ENCODE peak calls at places on chromosomes 2 and 18, in nine cellular contexts. Z is memory B cell; A is T-cell; F is activated CD8-positive, alpha-beta T cell treated with anti-CD3 and anti-CD28 coated beads for 36 hours; E is adrenal gland; B is astrocyte of the spinal cord; O is fibroblast of the conjunctiva; C is activated naive CD4-positive, alpha-beta T cell treated with anti-CD3 and anti-CD28 coated beads, Interleukin-2, amount 10 ng/mL, durations not matched to agents 7 days and 5 days; G is nephron progenitor cell. R is an unnamed sample.

GRCh38 chr2:19217203-19217602 is 141.2 kb downstream of the OSR1 start:
- DNase-seq in Z (no peak), A (no peak), F (no peak), E (no peak), B (no peak), O (no peak), C (no peak), G (no peak), R (peak; percentile 3)

GRCh38 chr2:178241852-178242551 is 47.7 kb downstream of the OSBPL6 start:
- DNase-seq in Z (no peak), A (no peak), F (no peak), E (peak; percentile 65), B (peak; percentile 95), O (peak; percentile 84), C (no peak), G (peak; percentile 12), R (no peak)

GRCh38 chr2:208608436-208608835 is 201.8 kb downstream of the PTH2R start:
- DNase-seq in Z (no peak), A (no peak), F (no peak), E (no peak), B (no peak), O (no peak), C (no peak), G (no peak), R (no peak)

GRCh38 chr2:47798628-47799027 is 15.7 kb downstream of the MSH6 start:
- DNase-seq in Z (no peak), A (no peak), F (no peak), E (no peak), B (no peak), O (no peak), C (no peak), G (no peak), R (no peak)

GRCh38 chr18:79384151-79384807 is 11.5 kb upstream of the NFATC1 start:
- DNase-seq in Z (no peak), A (no peak), F (no peak), E (no peak), B (no peak), O (no peak), C (no peak), G (no peak), R (no peak)

GRCh38 chr2:120572226-120572625 is 163.4 kb upstream of the GLI2 start:
- DNase-seq in Z (no peak), A (no peak), F (no peak), E (no peak), B (no peak), O (no peak), C (no peak), G (no peak), R (no peak)

GRCh38 chr2:231533086-231533776 is 3.0 kb upstream of the NMUR1 start:
- DNase-seq in Z (no peak), A (no peak), F (no peak), E (no peak), B (no peak), O (no peak), C (no peak), G (no peak), R (no peak)

GRCh38 chr18:56639094-56639361 is 636 bp upstream of the TXNL1 start:
- DNase-seq in Z (no peak), A (no peak), F (no peak), E (no peak), B (no peak), O (no peak), C (no peak), G (no peak), R (no peak)

GRCh38 chr2:105746177-105747080 is 1.7 kb downstream of the NCK2 start:
- DNase-seq in Z (peak; percentile 43), A (peak; percentile 67), F (peak; percentile 97), E (peak; percentile 50), B (no peak), O (no peak), C (peak; percentile 91), G (peak; percentile 74), R (no peak)

GRCh38 chr18:58495634-58496033 is 133.3 kb downstream of the ALPK2 start:
- DNase-seq in Z (no peak), A (no peak), F (no peak), E (no peak), B (no peak), O (no peak), C (no peak), G (no peak), R (no peak)

GRCh38 chr2:44120428-44120827 is 48.2 kb upstream of the PPM1B start:
- DNase-seq in Z (no peak), A (no peak), F (peak; percentile 40), E (no peak), B (peak; percentile 89), O (no peak), C (peak; percentile 31), G (no peak), R (no peak)

GRCh38 chr2:54161660-54162059 is 46.2 kb downstream of the ACYP2 start:
- DNase-seq in Z (no peak), A (no peak), F (no peak), E (no peak), B (peak; percentile 19), O (no peak), C (no peak), G (no peak), R (no peak)

GRCh38 chr2:112493858-112494648 is 12.1 kb downstream of the TTL start:
- DNase-seq in Z (no peak), A (no peak), F (no peak), E (peak; percentile 22), B (peak; percentile 60), O (no peak), C (no peak), G (no peak), R (no peak)

GRCh38 chr2:41879367-41879871 is 168.4 kb upstream of the PKDCC start:
- DNase-seq in Z (no peak), A (no peak), F (no peak), E (no peak), B (no peak), O (no peak), C (no peak), G (peak; percentile 14), R (no peak)

GRCh38 chr2:148253716-148254115 is 232.8 kb downstream of the MBD5 start:
- DNase-seq in Z (no peak), A (no peak), F (no peak), E (no peak), B (peak; percentile 26), O (no peak), C (no peak), G (no peak), R (no peak)

GRCh38 chr2:233692648-233693047 is at the start of gene UGT1A6:
- DNase-seq in Z (no peak), A (no peak), F (no peak), E (no peak), B (no peak), O (no peak), C (no peak), G (no peak), R (no peak)

GRCh38 chr18:10916865-10917264 is 232.5 kb downstream of the PIEZO2 start:
- DNase-seq in Z (no peak), A (no peak), F (no peak), E (no peak), B (peak; percentile 1), O (no peak), C (no peak), G (no peak), R (no peak)

GRCh38 chr2:171522057-171522803 is at the start of gene CYBRD1:
- DNase-seq in Z (no peak), A (no peak), F (peak; percentile 33), E (peak; percentile 92), B (peak; percentile 83), O (peak; percentile 83), C (peak; percentile 31), G (peak; percentile 53), R (peak; percentile 92)

GRCh38 chr2:105812180-105813044 is 67.7 kb downstream of the NCK2 start:
- DNase-seq in Z (no peak), A (no peak), F (no peak), E (peak; percentile 59), B (peak; percentile 88), O (peak; percentile 61), C (no peak), G (no peak), R (peak; percentile 32)

GRCh38 chr18:292271-292670 is 24.4 kb upstream of the THOC1 start:
- DNase-seq in Z (no peak), A (no peak), F (no peak), E (no peak), B (peak; percentile 7), O (no peak), C (no peak), G (no peak), R (no peak)